ENCODE peak calls at places on chromosomes 13 and 19, in seven cellular contexts. O is astrocyte of the cerebellum, Q is ascending aorta, A is NT2/D1, V is GM23248, T is lung, N is neural progenitor cell. M is an unnamed sample.

GRCh38 chr19:39829702-39830275 is 4.2 kb downstream of the DYRK1B start:
- DNase-seq in O (no peak), Q (no peak), A (no peak), V (no peak), T (no peak), N (no peak), M (no peak)

GRCh38 chr13:59962343-59962742 is 201.4 kb downstream of the DIAPH3 start:
- DNase-seq in O (no peak), Q (no peak), A (no peak), V (no peak), T (no peak), N (no peak), M (no peak)

GRCh38 chr19:8487137-8487851 is 15.1 kb downstream of the PRAM1 start:
- DNase-seq in O (no peak), Q (no peak), A (no peak), V (no peak), T (peak; percentile 61), N (no peak), M (no peak)

GRCh38 chr19:3785464-3785937 is 680 bp downstream of the MATK start:
- DNase-seq in O (no peak), Q (no peak), A (no peak), V (no peak), T (no peak), N (peak; percentile 2), M (no peak)

GRCh38 chr13:41613984-41614581 is 156.7 kb downstream of the RGCC start:
- DNase-seq in O (peak; percentile 92), Q (peak; percentile 73), A (no peak), V (peak; percentile 90), T (no peak), N (peak; percentile 16), M (peak; percentile 33)

GRCh38 chr13:27636624-27637288 is 15.1 kb downstream of the POLR1D start:
- DNase-seq in O (no peak), Q (no peak), A (no peak), V (no peak), T (no peak), N (no peak), M (no peak)

GRCh38 chr13:99176309-99177276 is 24.1 kb upstream of the UBAC2 start:
- DNase-seq in O (no peak), Q (peak; percentile 81), A (peak; percentile 68), V (peak; percentile 62), T (peak; percentile 74), N (peak; percentile 80), M (peak; percentile 83)

GRCh38 chr19:4007021-4007835 is at the start of gene PIAS4:
- DNase-seq in O (peak; percentile 78), Q (peak; percentile 97), A (peak; percentile 94), V (peak; percentile 99), T (peak; percentile 93), N (peak; percentile 100), M (peak; percentile 100)

GRCh38 chr19:3224346-3225325 is at the start of gene CELF5:
- DNase-seq in O (no peak), Q (no peak), A (no peak), V (peak; percentile 73), T (no peak), N (peak; percentile 91), M (peak; percentile 80)

GRCh38 chr19:50419022-50419579 is 363 bp downstream of the SPIB start:
- DNase-seq in O (no peak), Q (no peak), A (no peak), V (no peak), T (no peak), N (no peak), M (no peak)

GRCh38 chr19:21626091-21626490 is 120.7 kb downstream of the ZNF429 start:
- DNase-seq in O (no peak), Q (no peak), A (no peak), V (no peak), T (no peak), N (no peak), M (no peak)

GRCh38 chr13:19183676-19184075 is 2.1 kb upstream of the TUBA3C start:
- DNase-seq in O (no peak), Q (no peak), A (no peak), V (no peak), T (peak; percentile 5), N (no peak), M (no peak)

GRCh38 chr13:64568748-64569147 is 2661.4 kb downstream of the PCDH9 start:
- DNase-seq in O (no peak), Q (no peak), A (no peak), V (no peak), T (no peak), N (no peak), M (no peak)

GRCh38 chr19:3135961-3136683 is at the start of gene GNA15:
- DNase-seq in O (no peak), Q (no peak), A (no peak), V (no peak), T (peak; percentile 64), N (no peak), M (no peak)

GRCh38 chr19:29841209-29841558 is 29.4 kb downstream of the CCNE1 start:
- DNase-seq in O (no peak), Q (no peak), A (no peak), V (peak; percentile 29), T (no peak), N (no peak), M (no peak)
- H3K4me3 ChIP-seq in O (no peak overlapping the region), Q (no peak overlapping the region), A (no peak overlapping the region), V (no peak overlapping the region), T (no peak overlapping the region), N (no peak overlapping the region), M (no peak overlapping the region)

GRCh38 chr19:10321874-10322835 is 6.3 kb upstream of the FDX2 start:
- DNase-seq in O (no peak), Q (no peak), A (no peak), V (no peak), T (no peak), N (no peak), M (no peak)
- H3K4me3 ChIP-seq in O (no peak overlapping the region), Q (no peak overlapping the region), A (no peak overlapping the region), V (no peak overlapping the region), T (no peak overlapping the region), N (no peak overlapping the region), M (no peak overlapping the region)

DNA sequence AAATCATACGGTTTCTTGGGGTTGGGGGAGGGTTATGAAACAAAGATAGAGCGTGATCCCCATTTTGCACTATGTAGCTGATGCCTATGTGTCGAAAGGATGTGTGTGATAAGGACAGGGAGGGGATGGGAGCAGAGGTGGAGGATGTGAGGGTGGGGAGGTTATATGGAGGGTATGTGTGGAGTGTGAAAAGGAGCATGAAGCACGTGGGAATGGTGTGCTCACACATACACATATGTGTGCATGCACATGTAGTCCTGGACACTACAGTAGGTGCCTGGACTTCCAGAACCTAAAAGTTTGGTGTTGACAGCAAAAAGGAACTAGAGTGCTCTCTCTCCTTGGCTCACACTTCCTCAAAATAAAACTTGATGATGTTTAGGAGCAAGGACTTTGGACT is 25.4 kb downstream of the STOML3 start:
- DNase-seq in O (no peak), Q (no peak), A (no peak), V (no peak), T (no peak), N (no peak), M (no peak)
- H3K4me3 ChIP-seq in O (no peak overlapping the region), Q (no peak overlapping the region), A (no peak overlapping the region), V (no peak overlapping the region), T (no peak overlapping the region), N (no peak overlapping the region), M (no peak overlapping the region)

GRCh38 chr19:43777163-43777700 is 3.5 kb downstream of the KCNN4 start:
- DNase-seq in O (no peak), Q (no peak), A (no peak), V (peak; percentile 37), T (no peak), N (no peak), M (peak; percentile 28)

GRCh38 chr19:43780706-43781525 is at the start of gene KCNN4:
- DNase-seq in O (no peak), Q (no peak), A (no peak), V (peak; percentile 85), T (no peak), N (no peak), M (peak; percentile 58)

GRCh38 chr19:43779147-43779819 is 1.5 kb downstream of the KCNN4 start:
- DNase-seq in O (no peak), Q (no peak), A (no peak), V (no peak), T (no peak), N (no peak), M (peak; percentile 3)

GRCh38 chr19:43779820-43780219 is 953 bp downstream of the KCNN4 start:
- DNase-seq in O (no peak), Q (no peak), A (no peak), V (no peak), T (no peak), N (no peak), M (peak; percentile 14)

DNA sequence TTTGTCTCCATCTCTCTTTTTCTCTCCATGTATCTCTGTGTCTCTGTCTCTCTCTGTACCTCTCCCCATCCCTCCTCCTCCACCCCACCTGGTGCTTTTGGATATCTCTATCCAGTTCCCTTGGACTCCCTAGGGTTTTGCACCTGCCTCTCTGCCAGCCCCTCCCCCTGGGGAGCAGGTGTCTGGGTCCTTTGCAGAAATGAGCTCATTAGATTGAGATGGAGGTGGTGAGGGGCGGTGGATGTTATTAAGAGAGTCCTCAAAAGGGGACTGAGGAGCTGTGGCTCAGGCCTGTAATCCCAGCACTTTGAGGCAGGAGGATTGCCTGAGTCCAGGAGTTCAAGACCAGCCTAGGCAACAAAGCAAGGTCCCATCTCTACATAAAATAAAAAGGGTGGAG is 2.1 kb downstream of the KCNN4 start:
- DNase-seq in O (no peak), Q (no peak), A (no peak), V (no peak), T (no peak), N (no peak), M (no peak)
- H3K4me3 ChIP-seq in O (no peak overlapping the region), Q (no peak overlapping the region), A (no peak overlapping the region), V (no peak overlapping the region), T (no peak overlapping the region), N (no peak overlapping the region), M (no peak overlapping the region)

GRCh38 chr19:13839193-13839937 is 37.6 kb upstream of the NANOS3 start:
- DNase-seq in O (no peak), Q (peak; percentile 95), A (no peak), V (peak; percentile 94), T (peak; percentile 90), N (peak; percentile 44), M (peak; percentile 78)
- H3K4me3 ChIP-seq in O (peak overlapping the region; percentile 75), Q (peak overlapping the region; percentile 92), A (no peak overlapping the region), V (peak overlapping the region; percentile 98), T (peak overlapping the region; percentile 88), N (no peak overlapping the region), M (no peak overlapping the region)

DNA sequence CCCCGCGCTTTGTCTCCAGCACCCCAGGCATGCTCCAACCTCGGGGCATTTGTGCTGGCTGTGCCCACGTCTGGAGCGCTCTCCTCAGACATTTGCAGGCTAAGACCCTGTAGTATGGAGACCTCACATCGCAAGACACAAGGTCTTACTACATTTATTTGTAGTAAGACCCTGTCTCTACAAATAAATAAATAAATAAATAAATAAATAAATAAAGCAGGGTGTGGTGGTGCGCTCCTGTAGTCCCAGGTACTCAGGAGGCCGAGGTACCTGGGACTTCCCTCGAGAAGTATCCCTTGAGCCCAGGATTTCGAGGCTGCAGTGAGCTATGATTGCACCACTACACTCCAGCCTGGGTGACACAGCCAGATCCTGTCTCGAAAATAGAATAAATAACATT is 4.6 kb downstream of the NXNL1 start:
- DNase-seq in O (no peak), Q (no peak), A (no peak), V (no peak), T (no peak), N (no peak), M (no peak)
- H3K4me3 ChIP-seq in O (no peak overlapping the region), Q (no peak overlapping the region), A (no peak overlapping the region), V (no peak overlapping the region), T (no peak overlapping the region), N (no peak overlapping the region), M (no peak overlapping the region)